ENCODE peak calls at places on chromosomes 13 and 19, in seven cellular contexts. X is NCI-H146; Y is colonic mucosa; W is activated CD8-positive, alpha-beta memory T cell treated with anti-CD3 and anti-CD28 coated beads for 1 hour; Q is GM13977; T is HuH-7.5; B is T follicular helper cell. J is an unnamed sample.

GRCh38 chr13:44652223-44652622 is 76.1 kb upstream of the TSC22D1 start:
- DNase-seq in T (no peak), Q (no peak), W (no peak), Y (no peak), B (no peak), X (no peak), J (no peak)

GRCh38 chr13:44259045-44260042 is 114.3 kb upstream of the SERP2 start:
- DNase-seq in X (no peak), T (no peak), Q (peak), B (peak), Y (peak), W (peak), J (peak)

GRCh38 chr19:3479819-3480215 is 508 bp downstream of the SMIM24 start:
- DNase-seq in Q (no peak), X (peak), T (no peak), B (peak), Y (peak), W (no peak), J (peak)

GRCh38 chr19:5719274-5719960 is 529 bp downstream of the LONP1 start:
- DNase-seq in T (peak), X (peak), Y (no peak), Q (no peak), W (no peak), B (no peak), J (no peak)

GRCh38 chr19:2246801-2247361 is 2.2 kb upstream of the AMH start:
- DNase-seq in Y (no peak), X (no peak), B (no peak), Q (no peak), W (no peak), T (no peak), J (no peak)

GRCh38 chr13:24307211-24308067 is 1.9 kb upstream of the C1QTNF9 start:
- DNase-seq in B (no peak), W (no peak), T (peak), X (peak), Y (no peak), Q (no peak), J (no peak)

GRCh38 chr19:13872695-13873389 is 4.1 kb upstream of the NANOS3 start:
- DNase-seq in Q (peak), B (no peak), Y (peak), W (no peak), X (no peak), T (peak), J (peak)

GRCh38 chr19:47661571-47661970 is 51.7 kb upstream of the EHD2 start:
- DNase-seq in B (no peak), W (no peak), T (no peak), X (no peak), Q (no peak), Y (no peak), J (no peak)

GRCh38 chr13:32153056-32153455 is 121.5 kb downstream of the FRY start:
- DNase-seq in B (no peak), X (no peak), T (no peak), Q (no peak), Y (no peak), W (no peak), J (no peak)

GRCh38 chr13:113935523-113935922 is 38.4 kb downstream of the C13orf46 start:
- DNase-seq in T (no peak), W (no peak), X (peak), Q (no peak), Y (no peak), B (no peak), J (no peak)

GRCh38 chr19:15107056-15108010 is at the start of gene SYDE1:
- DNase-seq in W (no peak), B (no peak), T (peak), Q (peak), X (no peak), Y (no peak), J (no peak)

GRCh38 chr19:58317481-58318072 is 9.2 kb upstream of the ZSCAN22 start:
- DNase-seq in Q (no peak), W (no peak), Y (no peak), B (no peak), T (no peak), X (no peak), J (no peak)

GRCh38 chr13:97878421-97879375 is 74.8 kb upstream of the IPO5 start:
- DNase-seq in B (no peak), T (no peak), Q (no peak), Y (no peak), X (no peak), W (no peak), J (no peak)

GRCh38 chr13:107901996-107902562 is 313.3 kb downstream of the LIG4 start:
- DNase-seq in B (no peak), T (no peak), Y (no peak), X (no peak), W (no peak), Q (no peak), J (no peak)

GRCh38 chr19:15672580-15673175 is at the start of gene CYP4F12:
- DNase-seq in T (peak), Q (no peak), X (no peak), B (no peak), W (no peak), Y (peak), J (no peak)

GRCh38 chr19:32877323-32877912 is 7.9 kb upstream of the SLC7A9 start:
- DNase-seq in W (no peak), Q (peak), T (no peak), B (no peak), Y (no peak), X (no peak), J (no peak)

GRCh38 chr13:98478134-98479129 is 98.5 kb downstream of the STK24 start:
- DNase-seq in T (no peak), Q (no peak), X (no peak), B (no peak), W (no peak), Y (no peak), J (no peak)

GRCh38 chr19:35790981-35791813 is 15.8 kb downstream of the ARHGAP33 start:
- DNase-seq in X (peak), T (peak), Y (no peak), Q (no peak), W (no peak), B (no peak), J (no peak)

GRCh38 chr19:46451352-46451751 is 20.0 kb downstream of the PNMA8A start:
- DNase-seq in W (no peak), X (no peak), B (no peak), Y (no peak), T (no peak), Q (no peak), J (no peak)

GRCh38 chr13:45446181-45446580 is 18.6 kb upstream of the COG3 start:
- DNase-seq in Q (no peak), W (no peak), T (no peak), X (no peak), B (no peak), Y (no peak), J (no peak)

GRCh38 chr19:41403181-41403970 is 5.8 kb downstream of the BCKDHA start:
- DNase-seq in X (no peak), B (no peak), Y (no peak), Q (no peak), W (no peak), T (no peak), J (no peak)

GRCh38 chr13:50400035-50400726 is 384.9 kb downstream of the KCNRG start:
- DNase-seq in B (no peak), X (no peak), T (no peak), Q (no peak), Y (no peak), W (no peak), J (no peak)

GRCh38 chr19:34502582-34503545 is 21.3 kb downstream of the WTIP start:
- DNase-seq in B (no peak), Q (no peak), W (no peak), X (no peak), Y (no peak), T (no peak), J (no peak)